ENCODE peak calls at places on chromosomes 3 and 15, in eight cellular contexts. B is activated naive CD8-positive, alpha-beta T cell treated with anti-CD3 and anti-CD28 coated beads, Interleukin-2, amount 10 ng/mL, durations not matched to agents 7 days and 5 days; Z is right cardiac atrium; G is activated CD8-positive, alpha-beta T cell treated with anti-CD3 and anti-CD28 coated beads for 36 hours; J is left lung; N is naive B cell; T is CD4-positive, CD25-positive, alpha-beta regulatory T cell; S is mucosa of descending colon. K is an unnamed sample.

GRCh38 chr3:141052570-141053069 is 1.5 kb downstream of the SPSB4 start:
- ATAC-seq in N (no peak), S (no peak), J (peak), G (no peak), Z (peak), B (no peak), T (no peak), K (peak)

GRCh38 chr3:187999821-188000220 is 154.1 kb upstream of the LPP start:
- ATAC-seq in N (peak), J (no peak), T (peak), Z (peak), B (peak), S (peak), G (peak), K (no peak)

GRCh38 chr15:39508536-39508935 is 72.3 kb upstream of the THBS1 start:
- ATAC-seq in B (no peak), Z (no peak), T (no peak), N (no peak), S (peak), G (no peak), J (no peak), K (no peak)

GRCh38 chr15:68875377-68876116 is 54.8 kb upstream of the SPESP1 start:
- ATAC-seq in N (peak), S (peak), T (peak), J (peak), Z (peak), B (peak), G (peak), K (peak)

GRCh38 chr3:56923546-56924224 is 121.9 kb upstream of the ARHGEF3 start:
- ATAC-seq in G (peak), Z (peak), B (peak), T (peak), S (peak), N (peak), J (peak), K (peak)

GRCh38 chr3:36677331-36678007 is 86.9 kb downstream of the DCLK3 start:
- ATAC-seq in Z (no peak), J (no peak), G (peak), T (no peak), N (no peak), S (no peak), B (no peak), K (no peak)

GRCh38 chr15:92048739-92049138 is 195.2 kb downstream of the SLCO3A1 start:
- ATAC-seq in B (no peak), S (no peak), G (no peak), T (no peak), N (no peak), J (no peak), Z (no peak), K (no peak)

GRCh38 chr15:93462690-93463089 is 373.7 kb upstream of the RGMA start:
- ATAC-seq in N (no peak), T (no peak), B (no peak), G (no peak), J (no peak), Z (no peak), S (no peak), K (no peak)

GRCh38 chr3:194321666-194322640 is 29.2 kb downstream of the CPN2 start:
- ATAC-seq in G (no peak), B (no peak), Z (no peak), J (no peak), N (no peak), S (no peak), T (no peak), K (no peak)

GRCh38 chr3:130786306-130786705 is 39.7 kb upstream of the PIK3R4 start:
- ATAC-seq in G (no peak), J (no peak), S (no peak), B (no peak), T (no peak), Z (peak), N (no peak), K (no peak)

GRCh38 chr3:132261501-132261900 is 55.7 kb upstream of the ACP3 start:
- ATAC-seq in B (no peak), T (no peak), Z (no peak), J (no peak), S (no peak), N (no peak), G (no peak), K (no peak)

GRCh38 chr15:70763950-70764730 is 782 bp upstream of the UACA start:
- ATAC-seq in G (no peak), Z (no peak), S (no peak), B (no peak), T (no peak), J (no peak), N (no peak), K (no peak)